ENCODE peak calls at places on chromosomes 4 and X, in four cellular contexts. L is astrocyte, D is H1, I is ovary. V is an unnamed sample. For H3K4me1, the result is how much of the 10 kb centered on the place peaks cover.

GRCh38 chr4:8908206-8908893 is 36.7 kb upstream of the HMX1 start:
- DNase-seq in D (no peak), I (no peak), L (no peak), V (peak)

GRCh38 chr4:184451726-184452125 is 22.6 kb downstream of the IRF2 start:
- DNase-seq in L (no peak), I (no peak), D (no peak), V (no peak)

GRCh38 chrX:130253916-130254315 is 14.8 kb downstream of the ZNF280C start:
- DNase-seq in I (no peak), L (no peak), D (no peak), V (no peak)

GRCh38 chrX:10197597-10198210 is 40.9 kb downstream of the CLCN4 start:
- DNase-seq in L (peak), D (no peak), I (no peak), V (no peak)

GRCh38 chr4:13984996-13985780 is 357.7 kb upstream of the BOD1L1 start:
- DNase-seq in L (peak), D (no peak), I (no peak), V (no peak)

GRCh38 chr4:26032572-26033320 is 118.7 kb downstream of the SMIM20 start:
- DNase-seq in L (peak), D (no peak), I (no peak), V (no peak)

GRCh38 chrX:66022742-66023725 is 16.8 kb downstream of the VSIG4 start:
- DNase-seq in I (no peak), D (no peak), L (no peak), V (no peak)

GRCh38 chr4:22778547-22779163 is 85.9 kb downstream of the GBA3 start:
- DNase-seq in I (no peak), D (no peak), L (no peak), V (no peak)

GRCh38 chr4:170089743-170090666 is at the start of gene AADAT:
- DNase-seq in D (peak), I (peak), L (peak), V (peak)

GRCh38 chr4:37748546-37748945 is 62.4 kb upstream of the RELL1 start:
- DNase-seq in L (no peak), I (no peak), D (no peak), V (no peak)

GRCh38 chr4:18039113-18039512 is 17.6 kb upstream of the LCORL start:
- DNase-seq in L (no peak), D (no peak), I (no peak), V (no peak)

GRCh38 chr4:70670332-70671014 is 4.2 kb upstream of the JCHAIN start:
- DNase-seq in D (no peak), I (no peak), L (peak), V (no peak)

GRCh38 chrX:150663061-150663460 is 30.1 kb upstream of the MTMR1 start:
- DNase-seq in I (no peak), L (no peak), D (no peak), V (no peak)

GRCh38 chr4:2798399-2799301 is 5.8 kb downstream of the SH3BP2 start:
- DNase-seq in I (peak), L (no peak), D (no peak), V (peak)

GRCh38 chr4:2799444-2799911 is 6.6 kb downstream of the SH3BP2 start:
- DNase-seq in I (peak), L (no peak), D (no peak), V (no peak)

GRCh38 chr4:2797188-2797544 is 4.3 kb downstream of the SH3BP2 start:
- DNase-seq in I (peak), L (no peak), D (no peak), V (peak)

GRCh38 chr4:2796261-2797187 is 3.6 kb downstream of the SH3BP2 start:
- DNase-seq in L (peak), I (peak), D (no peak), V (peak)

GRCh38 chr4:2797545-2798305 is 4.8 kb downstream of the SH3BP2 start:
- DNase-seq in I (peak), D (no peak), L (no peak), V (peak)
- H3K4me1 ChIP-seq in I (under half), D (under half), L (under half), V (half or more)

DNA sequence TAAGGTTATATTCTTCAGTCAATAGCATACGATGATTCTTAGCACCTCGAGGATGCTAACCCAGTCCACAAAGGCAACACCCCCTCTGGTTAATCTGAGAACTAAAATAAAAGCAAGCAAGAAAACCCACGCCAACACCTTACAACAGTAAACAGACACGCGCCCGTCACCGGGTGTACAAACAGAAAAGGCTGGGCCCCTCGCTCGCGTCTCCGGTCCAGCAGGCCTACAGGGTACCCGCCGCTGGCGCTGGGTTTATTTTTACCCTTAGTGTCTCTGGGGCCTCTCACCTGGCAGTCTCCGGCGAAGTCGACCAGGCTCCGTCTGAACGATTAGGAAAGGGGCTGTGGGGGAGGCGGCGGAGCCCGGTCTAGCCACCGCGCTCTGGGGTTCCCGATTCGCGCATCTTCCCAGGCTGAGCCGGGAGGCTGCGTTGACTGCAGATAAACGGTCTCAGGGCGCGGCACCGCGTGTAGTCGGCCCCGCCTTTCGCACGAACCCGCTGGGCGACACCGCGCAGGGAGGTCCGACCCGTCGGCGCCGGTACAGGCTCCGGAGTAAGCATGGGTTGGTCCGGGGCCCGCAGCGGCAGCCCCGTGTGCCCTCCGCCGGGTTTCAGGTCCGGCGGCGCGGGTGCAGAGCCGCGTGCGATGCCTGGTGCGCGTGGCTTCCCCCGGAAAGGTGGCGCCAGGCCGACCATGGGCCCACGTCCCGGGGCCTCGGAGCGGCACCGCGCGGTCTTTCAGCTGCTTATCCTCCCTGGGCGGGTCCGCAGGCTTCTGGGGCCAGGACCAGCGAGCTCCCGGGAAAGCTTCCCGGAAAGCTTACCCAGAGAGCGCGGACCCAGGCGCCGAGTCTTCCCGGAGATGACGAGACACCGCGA is at the start of gene SLC9B2:
- DNase-seq in L (peak), I (peak), D (no peak), V (peak)
- TF ChIP-seq CTCF in L (no peak), I (no peak), D (no peak), V (no peak)

DNA sequence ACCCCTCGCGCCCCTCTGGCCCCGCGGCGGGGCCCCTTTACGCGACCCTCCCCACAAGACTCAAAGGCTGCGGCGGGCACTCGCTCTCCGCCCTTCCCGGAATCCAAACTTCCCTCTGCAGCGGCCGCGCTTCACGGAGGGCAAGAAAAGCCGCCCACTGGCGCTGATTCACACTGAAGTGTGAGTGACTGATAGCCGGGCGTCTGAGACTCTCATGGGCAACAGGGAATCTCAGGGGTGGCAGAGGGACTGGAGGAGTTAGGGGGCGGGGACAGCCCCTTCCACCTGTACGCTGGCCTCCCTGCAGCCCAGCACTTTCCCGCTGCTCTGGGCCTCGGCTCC is 664 bp downstream of the SH3BP2 start:
- DNase-seq in I (peak), L (peak), D (no peak), V (no peak)
- H3K4me1 ChIP-seq in I (under half), L (under half), D (under half), V (half or more)

DNA sequence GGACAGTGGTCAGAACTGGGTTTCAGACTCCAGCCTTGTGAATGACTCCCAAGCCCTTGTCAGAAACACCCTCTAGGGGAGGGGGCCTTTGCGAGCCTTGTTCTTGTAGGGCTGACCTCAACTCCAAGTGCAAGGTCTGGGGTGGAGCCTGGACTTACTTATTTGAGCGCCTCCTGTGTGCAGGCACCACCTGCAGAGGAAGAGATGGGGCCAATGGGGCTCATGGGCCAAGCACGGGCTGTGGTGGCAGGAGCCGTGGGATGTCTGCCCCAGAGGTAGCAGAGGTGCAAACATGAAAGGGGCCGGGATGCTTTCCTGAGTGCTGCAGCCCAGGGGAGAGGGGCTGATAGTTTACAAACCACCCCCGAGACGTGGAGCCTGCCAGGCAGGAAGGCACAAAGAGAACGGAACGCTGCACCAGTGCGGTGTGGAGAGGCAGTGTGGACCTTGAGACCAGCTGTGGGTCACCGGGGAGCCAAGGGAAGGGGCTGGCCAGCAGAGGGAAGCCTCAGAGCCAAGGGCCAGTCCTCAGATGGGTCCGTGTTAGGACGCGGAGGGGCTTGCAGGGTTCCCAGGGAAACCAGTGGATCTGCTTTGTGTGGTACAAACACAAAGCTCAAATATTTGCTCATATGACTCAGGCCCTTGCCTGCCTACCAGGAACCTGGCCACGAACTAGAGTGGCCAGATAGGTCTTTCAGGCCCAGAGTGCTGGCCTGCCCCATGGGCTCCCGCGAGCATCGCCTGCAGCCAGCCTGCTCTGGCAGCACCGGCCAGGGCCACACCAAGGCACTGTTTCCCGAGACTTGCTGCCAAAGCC is 8.7 kb upstream of the TADA2B start:
- DNase-seq in D (no peak), L (peak), I (no peak), V (peak)
- TF ChIP-seq CTCF in D (no peak), L (no peak), I (no peak), V (no peak)

GRCh38 chrX:1465261-1466231 is 12.8 kb upstream of the ASMTL start:
- DNase-seq in D (no peak), I (no peak), L (no peak), V (no peak)

GRCh38 chrX:1462110-1462509 is 9.4 kb upstream of the ASMTL start:
- DNase-seq in L (no peak), I (no peak), D (no peak), V (no peak)

GRCh38 chrX:1464282-1465131 is 11.8 kb upstream of the ASMTL start:
- DNase-seq in L (no peak), D (no peak), I (no peak), V (no peak)

GRCh38 chrX:1462596-1463251 is 10.0 kb upstream of the ASMTL start:
- DNase-seq in I (peak), D (no peak), L (peak), V (no peak)

DNA sequence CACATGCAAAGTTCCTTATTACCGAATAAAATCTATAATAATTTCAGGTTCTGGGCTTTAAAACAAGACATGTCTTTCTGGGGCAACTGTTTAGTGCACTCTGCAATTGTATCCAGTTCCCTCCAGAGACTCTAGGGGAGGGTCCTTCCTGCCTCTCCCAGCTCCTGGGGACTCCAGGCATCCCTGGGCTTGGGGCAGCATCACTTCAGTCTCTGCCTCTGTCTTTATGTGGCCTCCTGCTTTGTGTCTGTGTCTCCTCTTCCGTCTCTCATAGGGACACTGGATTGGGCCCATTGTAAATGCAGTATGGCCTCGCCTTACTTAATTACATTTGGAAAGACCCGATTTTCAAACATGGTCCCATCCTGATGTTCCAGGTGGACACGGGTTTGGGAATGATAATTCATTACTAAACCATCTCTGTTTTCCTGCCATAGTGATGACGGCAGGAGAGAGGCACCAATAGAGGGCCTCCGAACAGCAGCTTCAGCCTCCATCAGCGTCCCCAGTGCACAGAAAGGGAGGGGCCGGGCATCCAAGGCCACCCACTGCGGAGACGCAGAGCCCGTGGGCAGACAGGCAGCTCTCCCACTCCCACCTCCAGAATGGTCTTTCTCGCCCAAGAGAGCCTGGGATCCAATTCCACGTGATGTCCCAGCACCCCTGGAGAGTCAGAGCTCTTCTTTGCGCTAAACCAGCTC is 11.0 kb upstream of the ASMTL start:
- DNase-seq in I (no peak), L (no peak), D (no peak), V (no peak)
- H3K4me1 ChIP-seq in I (under half), L (under half), D (under half), V (under half)

V was measured in pancreas.